ENCODE peak calls at places on chromosomes 7 and 10, in six cellular contexts. M, V, N, A, Q and L are unnamed samples. For H3K4me1, the result is how much of the 10 kb centered on the place peaks cover.

GRCh38 chr7:27714831-27715444 is 25.0 kb upstream of the TAX1BP1 start:
- DNase-seq in M (no peak), V (no peak), N (no peak), A (no peak), Q (no peak), L (no peak)

GRCh38 chr7:100604078-100604975 is 2.2 kb downstream of the PCOLCE start:
- DNase-seq in M (peak), V (no peak), N (peak), A (no peak), Q (peak), L (peak)

GRCh38 chr7:117021960-117022359 is 68.7 kb downstream of the ST7 start:
- DNase-seq in M (no peak), V (no peak), N (no peak), A (no peak), Q (no peak), L (no peak)

GRCh38 chr7:4021413-4021812 is 660.7 kb upstream of the FOXK1 start:
- DNase-seq in M (no peak), V (no peak), N (no peak), A (no peak), Q (no peak), L (no peak)

GRCh38 chr7:116801092-116801710 is 61.2 kb upstream of the CAPZA2 start:
- DNase-seq in M (no peak), V (peak), N (no peak), A (peak), Q (no peak), L (no peak)

GRCh38 chr10:62852961-62853702 is 37.0 kb upstream of the EGR2 start:
- DNase-seq in M (no peak), V (no peak), N (no peak), A (no peak), Q (no peak), L (no peak)

GRCh38 chr10:44326474-44327030 is 58.3 kb downstream of the CXCL12 start:
- DNase-seq in M (no peak), V (no peak), N (peak), A (no peak), Q (no peak), L (no peak)

GRCh38 chr10:104811166-104811565 is 170.1 kb downstream of the SORCS3 start:
- DNase-seq in M (no peak), V (no peak), N (no peak), A (no peak), Q (no peak), L (no peak)

GRCh38 chr7:96792115-96792514 is 82.5 kb upstream of the SEM1 start:
- DNase-seq in M (no peak), V (no peak), N (no peak), A (no peak), Q (no peak), L (no peak)

GRCh38 chr10:32942081-32942480 is 15.9 kb downstream of the ITGB1 start:
- DNase-seq in M (no peak), V (no peak), N (no peak), A (no peak), Q (no peak), L (no peak)
- H3K4me1 ChIP-seq in M (under half), V (under half), N (under half), A (half or more), Q (under half), L (under half)

GRCh38 chr7:152913492-152913891 is 153.9 kb downstream of the ACTR3B start:
- DNase-seq in M (no peak), V (no peak), N (no peak), A (no peak), Q (no peak), L (no peak)
- H3K4me1 ChIP-seq in M (under half), V (under half), N (under half), A (under half), Q (under half), L (under half)

GRCh38 chr7:81618400-81619014 is 151.3 kb downstream of the HGF start:
- DNase-seq in M (no peak), V (peak), N (peak), A (peak), Q (no peak), L (no peak)
- H3K4me1 ChIP-seq in M (under half), V (under half), N (under half), A (under half), Q (under half), L (under half)

GRCh38 chr10:102800601-102801335 is 36.4 kb downstream of the CYP17A1 start:
- DNase-seq in M (no peak), V (no peak), N (no peak), A (no peak), Q (no peak), L (no peak)
- H3K4me1 ChIP-seq in M (under half), V (under half), N (under half), A (under half), Q (under half), L (under half)

GRCh38 chr10:32954545-32955298 is 3.3 kb downstream of the ITGB1 start:
- DNase-seq in M (no peak), V (no peak), N (no peak), A (no peak), Q (no peak), L (no peak)

GRCh38 chr10:32952541-32953276 is 5.3 kb downstream of the ITGB1 start:
- DNase-seq in M (no peak), V (no peak), N (no peak), A (no peak), Q (no peak), L (no peak)

GRCh38 chr10:32953277-32953927 is 4.6 kb downstream of the ITGB1 start:
- DNase-seq in M (no peak), V (no peak), N (no peak), A (no peak), Q (no peak), L (no peak)

GRCh38 chr10:32955299-32955772 is 2.7 kb downstream of the ITGB1 start:
- DNase-seq in M (no peak), V (no peak), N (no peak), A (no peak), Q (no peak), L (no peak)

DNA sequence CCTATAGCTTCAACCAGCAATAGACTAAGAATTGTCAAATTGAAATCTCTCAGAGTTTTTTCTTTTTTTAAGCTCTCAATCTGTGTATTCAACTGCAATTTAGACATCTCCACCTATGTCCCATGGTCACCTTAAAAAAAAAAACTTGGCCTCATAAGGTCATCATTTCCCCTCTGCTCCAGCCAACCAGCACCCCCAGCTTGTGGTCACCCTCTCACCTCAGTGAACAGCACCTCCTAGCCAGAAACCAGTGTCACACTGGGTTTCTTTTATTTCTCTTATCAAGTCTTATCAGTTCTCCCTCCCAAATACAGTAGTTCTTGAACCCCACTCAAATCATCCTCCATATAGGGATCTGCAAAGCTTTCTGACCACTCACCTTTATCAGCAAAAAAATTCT is 4.0 kb downstream of the ITGB1 start:
- DNase-seq in M (no peak), V (no peak), N (no peak), A (no peak), Q (no peak), L (no peak)
- H3K4me1 ChIP-seq in M (under half), V (half or more), N (half or more), A (under half), Q (half or more), L (under half)

GRCh38 chr10:133279961-133280283 is 3.3 kb upstream of the ADAM8 start:
- DNase-seq in M (no peak), V (no peak), N (no peak), A (no peak), Q (no peak), L (no peak)

GRCh38 chr10:133279266-133279960 is 2.7 kb upstream of the ADAM8 start:
- DNase-seq in M (no peak), V (no peak), N (no peak), A (no peak), Q (no peak), L (no peak)

GRCh38 chr10:133281628-133282372 is 5.1 kb upstream of the ADAM8 start:
- DNase-seq in M (no peak), V (no peak), N (no peak), A (no peak), Q (no peak), L (no peak)

GRCh38 chr10:133281084-133281483 is 4.4 kb upstream of the ADAM8 start:
- DNase-seq in M (no peak), V (no peak), N (no peak), A (no peak), Q (no peak), L (no peak)

DNA sequence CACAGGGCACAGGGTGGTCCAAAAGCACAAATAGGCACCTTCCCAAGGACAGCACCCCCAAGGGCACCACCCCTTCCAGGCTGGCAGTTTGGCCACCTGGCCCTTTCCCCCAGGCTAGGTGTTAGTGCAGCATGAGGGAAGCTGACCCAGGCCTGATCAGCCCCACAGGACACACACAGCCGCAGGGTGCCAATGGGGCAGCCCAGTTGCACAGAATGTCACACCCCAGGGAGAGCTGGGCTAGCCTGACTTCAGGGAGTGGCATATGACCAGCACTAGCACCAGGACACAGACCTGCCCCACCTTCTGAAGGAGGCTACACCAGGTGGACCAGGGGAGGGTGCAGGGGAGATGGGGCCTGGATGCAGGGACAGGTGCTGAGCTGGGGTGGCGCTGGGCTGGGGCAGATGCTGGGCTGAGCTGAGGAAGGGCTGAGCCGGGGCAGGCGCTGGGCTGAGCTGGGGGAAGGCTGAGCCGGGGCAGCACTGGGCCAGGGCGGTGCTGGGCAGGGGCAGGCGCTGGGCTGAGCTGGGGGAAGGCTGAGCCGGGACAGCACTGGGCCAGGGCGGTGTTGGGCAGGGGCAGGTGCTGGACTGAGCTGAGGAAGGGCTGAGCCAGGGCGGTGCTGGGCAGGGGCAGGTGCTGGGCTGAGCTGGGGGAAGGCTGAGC is 3.9 kb upstream of the ADAM8 start:
- DNase-seq in M (no peak), V (no peak), N (no peak), A (no peak), Q (no peak), L (no peak)
- H3K4me1 ChIP-seq in M (under half), V (under half), N (under half), A (under half), Q (under half), L (under half)

DNA sequence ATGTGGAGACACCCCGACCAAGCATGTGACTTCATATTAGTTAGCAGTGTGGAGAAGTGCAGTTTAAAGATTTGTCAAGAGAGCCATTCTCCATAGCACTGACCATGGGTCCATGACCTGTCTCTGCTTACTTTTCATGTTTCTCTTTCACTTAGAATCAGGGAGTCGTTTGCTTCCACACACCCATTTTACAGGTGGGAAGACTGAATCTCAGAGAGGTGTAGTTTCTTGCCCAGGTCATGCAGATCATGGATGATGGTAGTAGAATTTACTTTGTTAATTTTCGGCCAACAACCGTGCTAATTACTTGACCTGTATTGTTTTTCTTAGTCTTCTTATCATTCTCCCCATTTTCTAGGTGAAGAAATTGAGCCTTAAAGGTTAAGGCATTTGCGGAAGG is 6.1 kb downstream of the CCNY start:
- DNase-seq in M (no peak), V (no peak), N (no peak), A (no peak), Q (no peak), L (no peak)
- H3K4me1 ChIP-seq in M (half or more), V (under half), N (half or more), A (under half), Q (under half), L (under half)